ENCODE peak calls at places on chromosomes 6 and 20, in ten cellular contexts. H, R, T, D, G, P, U, Q, B and F are unnamed samples.

GRCh38 chr6:15457903-15458530 is 204.8 kb downstream of the DTNBP1 start:
- DNase-seq in U (no peak), B (no peak), G (no peak), Q (no peak), R (no peak), D (no peak), H (no peak), T (peak; percentile 25), P (no peak), F (no peak)

GRCh38 chr20:60172306-60172984 is 214.2 kb downstream of the CDH26 start:
- DNase-seq in G (no peak), R (no peak), Q (no peak), U (no peak), H (no peak), B (no peak), D (no peak), P (no peak), T (no peak), F (no peak)

GRCh38 chr6:150229775-150230561 is 87.1 kb downstream of the PPP1R14C start:
- DNase-seq in H (no peak), G (no peak), R (no peak), U (peak; percentile 52), T (no peak), P (no peak), D (no peak), Q (no peak), B (no peak), F (no peak)

GRCh38 chr20:22438926-22439325 is 145.4 kb downstream of the FOXA2 start:
- DNase-seq in Q (no peak), G (no peak), D (no peak), B (peak; percentile 9), H (peak; percentile 1), R (no peak), T (no peak), U (no peak), P (no peak), F (no peak)

GRCh38 chr6:28985396-28986164 is 19.5 kb downstream of the ZNF311 start:
- DNase-seq in T (no peak), G (peak; percentile 96), H (peak; percentile 98), R (peak; percentile 84), B (peak; percentile 91), U (peak; percentile 94), Q (no peak), D (no peak), P (peak; percentile 65), F (peak; percentile 92)

GRCh38 chr20:14477125-14477524 is 139.7 kb upstream of the FLRT3 start:
- DNase-seq in D (no peak), G (no peak), R (no peak), P (no peak), H (peak; percentile 8), Q (no peak), B (no peak), U (peak; percentile 46), T (no peak), F (no peak)

GRCh38 chr6:111781055-111781708 is 92.1 kb downstream of the FYN start:
- DNase-seq in H (peak; percentile 81), G (peak; percentile 48), T (no peak), P (no peak), U (no peak), R (no peak), D (no peak), Q (no peak), B (no peak), F (no peak)

GRCh38 chr20:24573557-24573956 is 104.1 kb downstream of the SYNDIG1 start:
- DNase-seq in G (no peak), D (no peak), R (no peak), U (no peak), H (no peak), T (no peak), P (no peak), Q (no peak), B (no peak), F (no peak)

GRCh38 chr6:13044390-13044789 is 283.9 kb downstream of the TBC1D7 start:
- DNase-seq in D (no peak), P (no peak), H (peak; percentile 35), U (peak; percentile 24), Q (no peak), G (no peak), B (no peak), T (no peak), R (peak; percentile 2), F (no peak)

GRCh38 chr20:20130399-20130798 is 78.1 kb downstream of the CFAP61 start:
- DNase-seq in H (no peak), D (no peak), Q (no peak), T (no peak), U (no peak), P (no peak), G (no peak), B (no peak), R (no peak), F (no peak)

GRCh38 chr6:30876039-30876730 is 8.1 kb upstream of the DDR1 start:
- DNase-seq in Q (no peak), H (peak; percentile 93), B (no peak), U (no peak), T (no peak), G (peak; percentile 58), P (no peak), R (no peak), D (no peak), F (no peak)

GRCh38 chr20:3044336-3044965 is 1.0 kb downstream of the GNRH2 start:
- DNase-seq in B (no peak), U (no peak), G (no peak), Q (no peak), P (no peak), T (no peak), D (no peak), R (no peak), H (no peak), F (no peak)

GRCh38 chr20:18590163-18590562 is 2.3 kb downstream of the DTD1 start:
- DNase-seq in B (no peak), H (no peak), Q (no peak), T (no peak), R (no peak), G (no peak), U (no peak), P (no peak), D (no peak), F (no peak)

GRCh38 chr20:35009665-35010328 is 54.1 kb downstream of the MYH7B start:
- DNase-seq in U (no peak), Q (no peak), G (no peak), T (no peak), D (no peak), R (no peak), B (no peak), H (no peak), P (no peak), F (no peak)

GRCh38 chr20:11813106-11813890 is 104.4 kb upstream of the BTBD3 start:
- DNase-seq in G (no peak), D (no peak), B (no peak), H (no peak), T (no peak), Q (no peak), U (no peak), R (no peak), P (no peak), F (no peak)

GRCh38 chr6:155628315-155628714 is 172.7 kb upstream of the NOX3 start:
- DNase-seq in U (no peak), D (no peak), Q (no peak), P (no peak), R (no peak), B (no peak), G (no peak), H (no peak), T (peak; percentile 14), F (no peak)

GRCh38 chr20:17504326-17504897 is 26.8 kb downstream of the BFSP1 start:
- DNase-seq in D (no peak), B (peak; percentile 52), H (no peak), P (no peak), G (no peak), R (no peak), T (no peak), Q (no peak), U (peak; percentile 25), F (no peak)